ENCODE peak calls at places on chromosomes 4 and X, in five cellular contexts. A is HepG2, R is hepatocyte, O is mammary epithelial cell, U is MM.1S. C is an unnamed sample.

GRCh38 chr4:88949605-88950004 is 107.4 kb downstream of the FAM13A start:
- DNase-seq in A (no peak), R (no peak), O (no peak), U (no peak), C (no peak)

GRCh38 chrX:132463411-132463810 is 25.4 kb downstream of the MBNL3 start:
- DNase-seq in O (no peak), U (peak), R (peak), A (no peak), C (no peak)

GRCh38 chr4:5019274-5019673 is at the start of gene CYTL1:
- DNase-seq in R (no peak), U (no peak), O (no peak), A (no peak), C (no peak)

GRCh38 chr4:2290974-2291704 is 29.2 kb upstream of the MXD4 start:
- DNase-seq in R (peak), U (no peak), O (no peak), A (no peak), C (no peak)

GRCh38 chr4:165461176-165461835 is 82.5 kb downstream of the CPE start:
- DNase-seq in O (no peak), U (no peak), R (peak), A (peak), C (no peak)

GRCh38 chr4:152357206-152357605 is 178.7 kb downstream of the FBXW7 start:
- DNase-seq in U (no peak), A (no peak), R (no peak), O (peak), C (no peak)

GRCh38 chrX:152638443-152638904 is 779 bp downstream of the GABRQ start:
- DNase-seq in R (no peak), U (no peak), A (no peak), O (no peak), C (no peak)

GRCh38 chrX:39258331-39258730 is 457.1 kb downstream of the MID1IP1 start:
- DNase-seq in U (no peak), O (no peak), A (no peak), R (no peak), C (no peak)

GRCh38 chrX:79325263-79325958 is 41.7 kb downstream of the ITM2A start:
- DNase-seq in O (no peak), U (peak), R (no peak), A (no peak), C (no peak)

GRCh38 chr4:170374770-170375169 is 285.0 kb upstream of the AADAT start:
- DNase-seq in R (peak), U (peak), O (peak), A (peak), C (no peak)

GRCh38 chrX:153970398-153971123 is 1.1 kb downstream of the HCFC1 start:
- DNase-seq in A (peak), U (peak), R (peak), O (peak), C (peak)

GRCh38 chr4:113784497-113785254 is 23.1 kb upstream of the CAMK2D start:
- DNase-seq in O (peak), R (peak), U (no peak), A (peak), C (no peak)

GRCh38 chr4:153798436-153798835 is 9.6 kb upstream of the SFRP2 start:
- DNase-seq in A (no peak), O (no peak), U (no peak), R (no peak), C (no peak)

GRCh38 chrX:112714357-112714918 is 34.7 kb upstream of the LHFPL1 start:
- DNase-seq in R (no peak), A (no peak), O (no peak), U (no peak), C (no peak)

GRCh38 chrX:71365356-71365875 is 741 bp upstream of the TAF1 start:
- DNase-seq in A (no peak), R (no peak), U (no peak), O (no peak), C (no peak)

GRCh38 chrX:47574609-47575325 is 7.5 kb upstream of the TIMP1 start:
- DNase-seq in A (no peak), R (no peak), U (no peak), O (no peak), C (no peak)

GRCh38 chr4:153784300-153784699 is 4.6 kb downstream of the SFRP2 start:
- DNase-seq in A (no peak), U (no peak), O (no peak), R (no peak), C (no peak)

DNA sequence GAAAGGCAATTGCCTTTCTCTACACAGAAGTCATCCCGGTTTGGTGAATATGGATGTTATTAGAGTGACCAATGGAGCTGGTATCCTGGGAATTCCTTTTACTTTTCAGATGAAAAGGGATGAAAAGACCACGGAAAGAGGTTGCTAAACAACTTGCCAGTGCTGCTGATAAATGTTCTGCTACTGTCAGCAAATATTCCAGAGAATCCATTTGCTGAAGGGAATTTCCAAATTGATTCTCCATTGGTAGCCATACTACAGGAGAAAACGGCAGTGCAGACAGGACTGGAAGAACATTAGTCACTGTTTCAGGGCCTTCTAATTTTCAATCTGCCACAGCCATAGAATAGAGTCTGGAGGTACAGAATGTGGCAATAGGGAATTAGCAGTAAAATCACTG is 451.5 kb downstream of the PCDH11X start:
- DNase-seq in R (no peak), U (no peak), O (no peak), A (no peak), C (no peak)
- H3K4me2 ChIP-seq in R (no peak), U (no peak), O (no peak), A (no peak), C (no peak)

DNA sequence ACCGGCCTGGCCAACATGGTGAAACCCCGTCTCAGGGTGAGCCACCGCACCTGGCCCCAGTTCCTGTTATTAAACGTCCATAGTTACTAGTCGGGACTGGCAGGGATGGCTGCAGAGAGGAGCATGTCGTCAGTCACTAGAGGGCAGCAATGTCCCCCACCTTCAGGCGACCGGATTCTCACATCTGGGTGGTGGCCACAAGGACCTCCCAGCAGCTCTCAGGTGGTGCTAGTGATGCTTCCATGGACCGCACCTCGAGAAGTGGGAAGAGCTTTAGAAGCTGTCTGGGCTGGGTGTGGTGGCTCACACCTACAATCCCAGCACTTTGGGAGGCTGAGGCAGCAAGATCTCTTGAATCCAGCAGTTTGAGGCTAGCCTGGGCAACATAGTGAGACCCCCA is 13.3 kb upstream of the IL3RA start:
- DNase-seq in R (peak), U (peak), O (no peak), A (peak), C (peak)
- TF ChIP-seq CTCF in R (peak), U (peak), O (peak), A (peak), C (peak)

DNA sequence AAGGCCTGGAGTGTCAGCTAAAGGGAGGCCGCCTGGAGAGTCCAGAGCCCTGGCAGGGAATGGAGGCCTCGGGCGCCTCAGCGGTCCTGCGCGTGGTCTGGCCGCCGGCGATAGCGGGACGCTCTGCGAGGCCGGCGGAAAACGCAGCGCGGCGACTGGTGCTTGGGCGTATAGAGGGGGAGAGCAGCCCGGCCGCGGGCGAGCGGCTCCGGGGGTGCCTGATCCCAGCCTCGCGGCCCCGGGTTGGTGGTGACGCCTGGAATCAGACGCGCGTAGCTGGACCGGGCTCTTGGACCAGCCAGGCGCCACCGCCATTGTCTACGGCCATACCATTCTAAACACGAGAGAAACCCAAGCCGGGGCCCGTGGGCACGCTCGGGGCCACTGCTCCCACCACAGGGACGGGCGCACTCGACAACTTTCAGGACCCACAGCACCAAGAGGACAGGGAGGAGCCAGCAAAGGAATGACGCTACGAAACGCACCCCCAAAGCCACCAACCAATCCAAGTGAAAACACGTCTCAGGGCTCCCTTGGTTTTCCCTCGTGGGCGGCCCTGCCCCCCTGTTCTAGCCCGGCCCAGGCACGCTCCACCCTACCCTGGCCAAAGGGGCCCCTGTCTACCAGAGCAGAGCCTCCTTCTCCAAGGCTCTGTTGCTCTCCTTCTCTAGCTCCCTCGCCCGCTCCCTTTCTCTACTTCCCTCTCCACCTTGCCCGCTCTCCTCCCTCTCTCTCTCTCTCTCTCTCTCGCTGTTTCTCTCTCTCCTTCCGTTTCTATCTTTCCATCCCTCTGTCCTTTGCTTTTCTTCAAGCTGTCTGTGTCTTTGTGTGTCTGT is 7.8 kb downstream of the FRG2 start:
- DNase-seq in O (no peak), U (no peak), R (no peak), A (no peak), C (no peak)
- H3K4me3 ChIP-seq in O (no peak), U (no peak), R (no peak), A (no peak), C (no peak)

DNA sequence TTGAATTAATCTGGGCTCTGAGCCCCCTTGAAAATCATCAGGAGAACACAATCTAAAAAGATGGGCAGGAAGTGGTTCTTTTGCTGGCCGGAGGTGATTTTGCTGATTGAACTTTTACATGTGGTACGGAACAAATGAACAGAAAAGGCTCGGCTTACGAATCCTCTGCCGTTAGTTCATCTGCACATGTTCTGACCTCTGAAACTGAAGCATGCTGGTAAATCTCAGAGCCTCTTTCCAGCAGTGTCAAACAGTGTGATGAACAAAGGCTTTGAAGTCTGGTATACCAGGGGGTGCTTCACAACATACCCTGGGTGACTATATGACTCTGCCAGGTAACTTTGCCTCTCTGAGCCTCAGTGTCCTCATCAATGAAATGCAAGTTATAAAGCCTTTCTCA is 194.2 kb upstream of the C1QTNF7 start:
- DNase-seq in R (no peak), O (no peak), A (no peak), U (peak), C (no peak)
- H3K4me2 ChIP-seq in R (no peak), O (no peak), A (no peak), U (peak), C (no peak)

GRCh38 chr4:169283114-169283509 is 12.4 kb upstream of the SH3RF1 start:
- DNase-seq in R (no peak), O (peak), A (no peak), U (no peak), C (peak)

GRCh38 chr4:169282429-169283113 is 11.8 kb upstream of the SH3RF1 start:
- DNase-seq in R (no peak), U (no peak), O (peak), A (no peak), C (peak)

DNA sequence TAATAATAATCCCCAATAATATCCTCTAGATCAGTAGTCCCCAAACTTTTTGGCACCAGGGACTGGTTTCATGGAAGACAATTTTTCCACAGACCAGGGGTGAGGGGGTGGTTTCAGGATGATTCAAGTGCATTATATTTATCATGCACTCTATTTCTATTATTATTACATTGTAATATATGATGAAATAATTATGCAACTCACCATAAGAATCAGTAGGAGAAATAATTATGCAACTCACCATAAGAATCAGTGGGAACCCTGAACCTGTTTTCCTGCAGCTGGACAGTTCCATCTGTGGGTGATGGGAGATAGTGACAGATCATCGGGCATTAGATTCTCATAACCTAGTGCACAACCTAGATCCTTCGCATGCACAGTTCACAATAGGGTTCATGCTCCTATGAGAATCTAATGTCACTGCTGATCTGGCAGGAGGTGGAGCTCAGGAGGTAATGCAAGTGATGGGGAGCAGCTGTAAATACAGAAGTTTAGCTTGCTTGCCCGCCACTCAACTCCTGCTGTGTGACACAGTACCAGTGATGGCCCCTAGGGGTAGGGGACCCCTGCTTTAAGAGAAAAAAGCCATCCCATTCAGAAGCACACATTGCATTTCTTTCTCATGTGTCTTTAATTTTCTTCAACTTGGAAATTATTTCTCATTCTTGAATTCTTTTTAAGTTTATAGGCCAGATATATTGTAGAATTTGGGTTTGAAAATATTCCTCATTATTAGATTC is 16.0 kb upstream of the SH3RF1 start:
- DNase-seq in U (no peak), A (no peak), R (no peak), O (peak), C (no peak)
- TF ChIP-seq CTCF in U (no peak), A (peak), R (no peak), O (peak), C (no peak)

C was measured in PC-9.